ENCODE peak calls at places on chromosomes 2 and 18, in five cellular contexts. Z, N, D, H and F are unnamed samples.

GRCh38 chr2:68556384-68556783 is 87.0 kb upstream of the PROKR1 start:
- DNase-seq in Z (no peak), N (no peak), D (no peak), H (no peak), F (no peak)

GRCh38 chr2:240701091-240701735 is 9.5 kb downstream of the AQP12A start:
- DNase-seq in Z (no peak), N (no peak), D (no peak), H (no peak), F (no peak)

GRCh38 chr2:199738723-199739412 is 112.1 kb downstream of the FTCDNL1 start:
- DNase-seq in Z (no peak), N (peak), D (no peak), H (peak), F (no peak)

GRCh38 chr18:13036622-13037320 is 45.6 kb downstream of the CEP192 start:
- DNase-seq in Z (no peak), N (no peak), D (no peak), H (peak), F (no peak)

GRCh38 chr2:52343010-52343409 is 1311.1 kb upstream of the NRXN1 start:
- DNase-seq in Z (no peak), N (no peak), D (no peak), H (no peak), F (no peak)

GRCh38 chr2:127575185-127575765 is 39.8 kb downstream of the MYO7B start:
- DNase-seq in Z (no peak), N (no peak), D (peak), H (no peak), F (no peak)

GRCh38 chr2:192038152-192038551 is 156.6 kb downstream of the TMEFF2 start:
- DNase-seq in Z (no peak), N (no peak), D (no peak), H (no peak), F (no peak)

GRCh38 chr18:37407571-37407970 is 158.0 kb downstream of the CELF4 start:
- DNase-seq in Z (no peak), N (no peak), D (no peak), H (no peak), F (no peak)

GRCh38 chr2:72027426-72028161 is 120.1 kb downstream of the CYP26B1 start:
- DNase-seq in Z (no peak), N (no peak), D (no peak), H (no peak), F (peak)

GRCh38 chr2:26715528-26716270 is 23.2 kb downstream of the KCNK3 start:
- DNase-seq in Z (no peak), N (no peak), D (no peak), H (no peak), F (no peak)

GRCh38 chr2:19361325-19361990 is 3.0 kb upstream of the OSR1 start:
- DNase-seq in Z (no peak), N (no peak), D (no peak), H (no peak), F (peak)

GRCh38 chr2:100518801-100519200 is 44.0 kb upstream of the PDCL3 start:
- DNase-seq in Z (no peak), N (no peak), D (no peak), H (no peak), F (no peak)

GRCh38 chr18:12608292-12608691 is 49.6 kb downstream of the SPIRE1 start:
- DNase-seq in Z (no peak), N (no peak), D (no peak), H (no peak), F (no peak)

GRCh38 chr2:128178650-128179460 is 87.9 kb downstream of the UGGT1 start:
- DNase-seq in Z (no peak), N (no peak), D (peak), H (peak), F (peak)

GRCh38 chr2:30915485-30915884 is 108.2 kb upstream of the CAPN13 start:
- DNase-seq in Z (no peak), N (no peak), D (peak), H (no peak), F (peak)

GRCh38 chr2:200786423-200786822 is 25.3 kb upstream of the BZW1 start:
- DNase-seq in Z (no peak), N (peak), D (no peak), H (peak), F (no peak)

GRCh38 chr2:96556441-96557330 is 20.1 kb downstream of the ARID5A start:
- DNase-seq in Z (no peak), N (no peak), D (no peak), H (peak), F (no peak)

GRCh38 chr2:121955313-121956211 is 200.1 kb downstream of the TSN start:
- DNase-seq in Z (peak), N (no peak), D (no peak), H (no peak), F (peak)

GRCh38 chr2:26740346-26740745 is 23.7 kb upstream of the SLC35F6 start:
- DNase-seq in Z (no peak), N (no peak), D (no peak), H (no peak), F (peak)

GRCh38 chr18:44729631-44730101 is 49.0 kb downstream of the SETBP1 start:
- DNase-seq in Z (no peak), N (peak), D (no peak), H (peak), F (no peak)

GRCh38 chr2:102033028-102033749 is 41.4 kb downstream of the IL1R2 start:
- DNase-seq in Z (no peak), N (no peak), D (no peak), H (peak), F (no peak)

GRCh38 chr2:200627110-200627770 is 41.4 kb downstream of the AOX1 start:
- DNase-seq in Z (no peak), N (no peak), D (no peak), H (no peak), F (no peak)

GRCh38 chr2:46252891-46253659 is 44.1 kb upstream of the EPAS1 start:
- DNase-seq in Z (no peak), N (no peak), D (no peak), H (peak), F (no peak)

GRCh38 chr18:58253871-58254270 is 209.8 kb downstream of the NEDD4L start:
- DNase-seq in Z (no peak), N (no peak), D (no peak), H (peak), F (no peak)

GRCh38 chr2:80515961-80516360 is 211.4 kb upstream of the LRRTM1 start:
- DNase-seq in Z (no peak), N (no peak), D (no peak), H (no peak), F (no peak)

GRCh38 chr2:39542523-39542922 is 105.4 kb upstream of the MAP4K3 start:
- DNase-seq in Z (no peak), N (no peak), D (no peak), H (no peak), F (no peak)

GRCh38 chr2:120251863-120252206 is 817 bp upstream of the RALB start:
- DNase-seq in Z (no peak), N (no peak), D (no peak), H (no peak), F (no peak)

GRCh38 chr18:67468038-67468437 is 48.5 kb downstream of the DSEL start:
- DNase-seq in Z (no peak), N (no peak), D (peak), H (no peak), F (no peak)